ENCODE peak calls at places on chromosomes 2 and 18, in nine cellular contexts. A is fibroblast of lung, U is heart right ventricle, W is substantia nigra, T is right cardiac atrium, V is lower lobe of right lung, I is PC-9, X is brain microvascular endothelial cell, B is heart left ventricle. M is an unnamed sample.

GRCh38 chr2:97911210-97911921 is 84.4 kb downstream of the TMEM131 start:
- DNase-seq in A (peak), U (no peak), W (no peak), T (no peak), V (no peak), I (no peak), X (peak), B (no peak), M (no peak)

GRCh38 chr18:22551536-22552151 is 133.9 kb upstream of the CTAGE1 start:
- DNase-seq in A (peak), U (no peak), W (no peak), T (no peak), V (no peak), I (peak), X (peak), B (no peak), M (no peak)

GRCh38 chr2:180324191-180324590 is 317.1 kb upstream of the CWC22 start:
- DNase-seq in A (no peak), U (no peak), W (no peak), T (no peak), V (no peak), I (no peak), X (no peak), B (no peak), M (no peak)

GRCh38 chr2:112692914-112693313 is 27.9 kb upstream of the NT5DC4 start:
- DNase-seq in A (peak), U (no peak), W (no peak), T (no peak), V (no peak), I (peak), X (no peak), B (no peak), M (no peak)

GRCh38 chr2:44075536-44075935 is 79.7 kb upstream of the LRPPRC start:
- DNase-seq in A (peak), U (peak), W (peak), T (no peak), V (no peak), I (no peak), X (no peak), B (no peak), M (no peak)

GRCh38 chr2:122236152-122236892 is 480.9 kb downstream of the TSN start:
- DNase-seq in A (peak), U (no peak), W (no peak), T (no peak), V (no peak), I (peak), X (no peak), B (no peak), M (no peak)

GRCh38 chr2:176285321-176285720 is 16.1 kb downstream of the MTX2 start:
- DNase-seq in A (peak), U (no peak), W (no peak), T (no peak), V (no peak), I (no peak), X (peak), B (no peak), M (no peak)

GRCh38 chr2:166404831-166405568 is 29.3 kb upstream of the SCN9A start:
- DNase-seq in A (peak), U (no peak), W (no peak), T (no peak), V (no peak), I (no peak), X (no peak), B (no peak), M (peak)

GRCh38 chr2:233834378-233834777 is 20.0 kb downstream of the HJURP start:
- DNase-seq in A (no peak), U (no peak), W (no peak), T (no peak), V (no peak), I (no peak), X (no peak), B (no peak), M (no peak)

GRCh38 chr18:13868501-13869271 is 44.7 kb downstream of the MC5R start:
- DNase-seq in A (no peak), U (no peak), W (no peak), T (no peak), V (no peak), I (no peak), X (no peak), B (no peak), M (no peak)

GRCh38 chr2:98293931-98294687 is 52.1 kb upstream of the CNGA3 start:
- DNase-seq in A (no peak), U (peak), W (no peak), T (peak), V (no peak), I (no peak), X (no peak), B (no peak), M (no peak)

GRCh38 chr18:74142251-74142650 is 5.4 kb downstream of the FBXO15 start:
- DNase-seq in A (no peak), U (no peak), W (no peak), T (no peak), V (no peak), I (no peak), X (no peak), B (no peak), M (no peak)

GRCh38 chr18:70577023-70577420 is 288.2 kb downstream of the SOCS6 start:
- DNase-seq in A (no peak), U (no peak), W (no peak), T (no peak), V (no peak), I (no peak), X (no peak), B (no peak), M (no peak)

GRCh38 chr2:232533944-232534710 is 5.4 kb upstream of the CHRNG start:
- DNase-seq in A (no peak), U (no peak), W (no peak), T (no peak), V (peak), I (no peak), X (peak), B (no peak), M (no peak)

GRCh38 chr18:11981633-11982366 is 493 bp downstream of the IMPA2 start:
- DNase-seq in A (peak), U (no peak), W (no peak), T (peak), V (peak), I (no peak), X (no peak), B (no peak), M (no peak)

GRCh38 chr2:172403881-172404470 is 23.4 kb upstream of the ITGA6 start:
- DNase-seq in A (no peak), U (no peak), W (no peak), T (no peak), V (no peak), I (no peak), X (no peak), B (no peak), M (no peak)
- H3K27ac ChIP-seq in A (no peak), U (peak), W (peak), T (no peak), V (no peak), I (no peak), X (no peak), B (peak), M (no peak)

DNA sequence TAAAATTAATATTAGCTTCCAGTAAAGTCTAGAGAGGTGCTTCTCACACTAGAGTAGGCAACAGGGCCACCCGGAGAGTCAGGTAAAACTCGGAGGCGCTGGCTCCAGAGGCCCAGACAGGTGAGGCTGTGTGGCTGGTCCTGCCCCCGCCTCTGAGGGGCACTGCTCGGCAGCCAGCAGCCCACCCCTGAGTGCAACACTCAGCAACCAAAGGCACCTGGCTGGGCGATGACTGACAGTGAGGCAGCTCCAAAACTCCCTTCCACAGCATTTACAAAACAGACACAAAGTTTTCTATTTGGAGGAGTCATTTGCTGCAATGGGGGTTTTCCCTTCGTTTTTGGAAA is 138.8 kb upstream of the ID2 start:
- DNase-seq in A (no peak), U (no peak), W (no peak), T (peak), V (no peak), I (no peak), X (no peak), B (no peak), M (no peak)
- H3K27ac ChIP-seq in A (no peak), U (peak), W (peak), T (no peak), V (peak), I (no peak), X (no peak), B (peak), M (no peak)

GRCh38 chr2:127091148-127091547 is 15.8 kb downstream of the BIN1 start:
- DNase-seq in A (no peak), U (no peak), W (no peak), T (peak), V (no peak), I (no peak), X (no peak), B (no peak), M (no peak)

GRCh38 chr2:127090281-127091128 is 16.4 kb downstream of the BIN1 start:
- DNase-seq in A (no peak), U (no peak), W (no peak), T (peak), V (no peak), I (no peak), X (no peak), B (no peak), M (no peak)

GRCh38 chr2:127087780-127088495 is 19.0 kb downstream of the BIN1 start:
- DNase-seq in A (no peak), U (no peak), W (no peak), T (peak), V (no peak), I (no peak), X (no peak), B (no peak), M (no peak)

GRCh38 chr2:127088706-127089105 is 18.2 kb downstream of the BIN1 start:
- DNase-seq in A (no peak), U (no peak), W (no peak), T (peak), V (no peak), I (no peak), X (no peak), B (no peak), M (no peak)

GRCh38 chr2:127089466-127090235 is 17.3 kb downstream of the BIN1 start:
- DNase-seq in A (no peak), U (no peak), W (no peak), T (peak), V (no peak), I (no peak), X (no peak), B (no peak), M (no peak)
- H3K27ac ChIP-seq in A (no peak), U (no peak), W (peak), T (no peak), V (no peak), I (no peak), X (no peak), B (no peak), M (no peak)

DNA sequence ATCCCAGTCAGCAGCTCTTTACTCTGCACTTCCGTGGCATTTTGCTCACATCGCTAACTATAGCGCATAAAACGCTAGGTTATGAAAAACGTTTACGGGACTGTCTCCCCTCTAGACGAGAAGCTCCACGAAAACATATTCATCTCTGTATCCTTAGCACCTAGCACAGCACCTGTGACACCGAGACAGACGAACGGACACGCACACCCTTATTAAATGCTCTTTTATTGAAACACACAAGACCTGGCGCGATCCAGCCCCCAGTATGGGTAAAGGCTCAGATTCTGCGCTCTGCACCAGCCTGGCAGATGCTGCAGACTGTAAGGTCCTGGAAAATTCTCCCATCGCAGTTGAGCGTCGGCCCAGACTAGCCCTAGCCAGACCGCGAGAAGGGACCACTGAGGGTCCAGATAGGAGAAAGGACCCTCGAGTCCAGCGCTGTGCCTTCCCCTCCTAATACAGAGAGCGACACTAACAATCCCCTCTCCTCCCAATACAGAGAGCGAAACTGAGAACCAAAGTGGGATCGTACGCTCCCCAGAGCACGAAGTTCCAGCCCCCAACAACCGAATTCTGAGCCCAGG is 638 bp downstream of the NBAS start:
- DNase-seq in A (peak), U (no peak), W (no peak), T (peak), V (no peak), I (no peak), X (peak), B (no peak), M (no peak)
- H3K27ac ChIP-seq in A (peak), U (peak), W (peak), T (no peak), V (peak), I (no peak), X (peak), B (no peak), M (no peak)

GRCh38 chr2:160224507-160224906 is 24.4 kb upstream of the ITGB6 start:
- DNase-seq in A (no peak), U (no peak), W (no peak), T (no peak), V (no peak), I (no peak), X (no peak), B (no peak), M (no peak)

GRCh38 chr2:160222546-160223281 is 22.6 kb upstream of the ITGB6 start:
- DNase-seq in A (no peak), U (no peak), W (no peak), T (no peak), V (no peak), I (peak), X (no peak), B (no peak), M (no peak)

GRCh38 chr2:160221391-160222276 is 21.6 kb upstream of the ITGB6 start:
- DNase-seq in A (peak), U (peak), W (no peak), T (peak), V (peak), I (peak), X (no peak), B (peak), M (no peak)

GRCh38 chr2:160224060-160224459 is 24.0 kb upstream of the ITGB6 start:
- DNase-seq in A (peak), U (no peak), W (no peak), T (no peak), V (no peak), I (peak), X (peak), B (no peak), M (no peak)

GRCh38 chr2:160223560-160223959 is 23.5 kb upstream of the ITGB6 start:
- DNase-seq in A (no peak), U (no peak), W (no peak), T (no peak), V (no peak), I (no peak), X (no peak), B (no peak), M (no peak)
- H3K27ac ChIP-seq in A (peak), U (no peak), W (no peak), T (no peak), V (peak), I (peak), X (peak), B (no peak), M (no peak)

DNA sequence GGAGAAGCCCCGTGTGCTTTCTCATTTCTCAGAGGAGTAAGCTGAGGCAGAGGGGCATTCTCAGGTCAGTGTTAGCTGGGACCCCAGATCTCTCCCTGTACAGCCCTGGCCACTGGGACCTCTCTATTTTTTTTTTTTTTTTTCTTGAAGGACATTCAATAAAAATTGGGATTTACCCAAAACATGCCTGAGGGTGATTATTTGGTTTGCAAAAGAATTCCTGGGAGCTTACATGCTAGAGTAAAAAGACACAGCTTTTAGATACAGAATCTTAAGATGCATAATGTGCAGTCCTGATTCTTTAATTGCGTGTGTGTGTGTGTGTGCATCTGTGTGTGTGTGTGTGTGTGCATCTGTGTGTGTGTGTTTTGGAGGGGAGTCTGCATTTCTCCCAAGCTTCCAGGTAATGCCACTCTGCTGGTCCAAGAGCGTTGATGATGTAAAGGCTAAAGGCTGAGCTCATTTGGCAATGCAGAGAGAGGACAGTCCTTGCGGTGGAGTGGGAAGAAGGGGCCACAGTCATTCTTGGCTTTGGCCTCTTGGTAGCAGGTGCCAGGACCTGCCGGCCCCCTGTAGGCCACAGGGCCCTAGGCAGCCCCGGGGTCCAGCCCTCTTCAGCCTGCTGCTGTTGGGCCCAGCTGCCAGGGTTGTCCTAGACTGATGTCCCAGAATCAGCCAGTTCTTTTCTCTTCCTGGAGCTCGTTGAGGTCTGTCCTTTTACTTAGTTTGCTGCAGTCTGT is 74.1 kb upstream of the MCFD2 start:
- DNase-seq in A (no peak), U (no peak), W (no peak), T (no peak), V (no peak), I (no peak), X (no peak), B (no peak), M (no peak)
- H3K27ac ChIP-seq in A (no peak), U (peak), W (peak), T (peak), V (no peak), I (no peak), X (no peak), B (peak), M (no peak)

GRCh38 chr2:59490192-59490591 is 1063.3 kb downstream of the BCL11A start:
- DNase-seq in A (no peak), U (no peak), W (no peak), T (no peak), V (no peak), I (no peak), X (no peak), B (no peak), M (no peak)
- H3K27ac ChIP-seq in A (no peak), U (no peak), W (no peak), T (no peak), V (no peak), I (no peak), X (no peak), B (no peak), M (no peak)

GRCh38 chr2:226767056-226767813 is 32.4 kb downstream of the IRS1 start:
- DNase-seq in A (peak), U (peak), W (no peak), T (no peak), V (no peak), I (no peak), X (no peak), B (peak), M (no peak)
- H3K27ac ChIP-seq in A (no peak), U (peak), W (no peak), T (peak), V (no peak), I (no peak), X (no peak), B (peak), M (no peak)

M was measured in SK-N-MC.